ENCODE peak calls at places on chromosomes 2 and 18, in eight cellular contexts. One of them, this sample, is unnamed.
A peak's percentile ranks its signal among the peaks of the same experiment; 100 is the strongest.

GRCh38 chr2:205747827-205748386 is 65.6 kb downstream of the NRP2 start:
- DNase-seq in heart right ventricle: no peak
- DNase-seq in putamen: no peak
- DNase-seq in left ventricle myocardium superior: no peak
- DNase-seq in NCI-H1694: no peak
- DNase-seq in astrocyte of the spinal cord: no peak
- DNase-seq in stimulated activated CD8-positive, alpha-beta memory T cell treated with anti-CD3 and anti-CD28 coated beads, Interleukin-15, amount 100 ng/mL, for 1 hour: no peak
- DNase-seq in GM10248: no peak
- DNase-seq in this sample: no peak

GRCh38 chr2:35783723-35784122 is 571.9 kb upstream of the CRIM1 start:
- DNase-seq in heart right ventricle: no peak
- DNase-seq in putamen: no peak
- DNase-seq in left ventricle myocardium superior: no peak
- DNase-seq in NCI-H1694: no peak
- DNase-seq in astrocyte of the spinal cord: peak; percentile 1
- DNase-seq in stimulated activated CD8-positive, alpha-beta memory T cell treated with anti-CD3 and anti-CD28 coated beads, Interleukin-15, amount 100 ng/mL, for 1 hour: no peak
- DNase-seq in GM10248: no peak
- DNase-seq in this sample: no peak

GRCh38 chr2:148794558-148794957 is 80.5 kb upstream of the KIF5C start:
- DNase-seq in heart right ventricle: no peak
- DNase-seq in putamen: no peak
- DNase-seq in left ventricle myocardium superior: no peak
- DNase-seq in NCI-H1694: no peak
- DNase-seq in astrocyte of the spinal cord: no peak
- DNase-seq in stimulated activated CD8-positive, alpha-beta memory T cell treated with anti-CD3 and anti-CD28 coated beads, Interleukin-15, amount 100 ng/mL, for 1 hour: no peak
- DNase-seq in GM10248: no peak
- DNase-seq in this sample: no peak

GRCh38 chr18:57727952-57728807 is 74.9 kb downstream of the ATP8B1 start:
- DNase-seq in heart right ventricle: no peak
- DNase-seq in putamen: no peak
- DNase-seq in left ventricle myocardium superior: no peak
- DNase-seq in NCI-H1694: no peak
- DNase-seq in astrocyte of the spinal cord: peak; percentile 59
- DNase-seq in stimulated activated CD8-positive, alpha-beta memory T cell treated with anti-CD3 and anti-CD28 coated beads, Interleukin-15, amount 100 ng/mL, for 1 hour: no peak
- DNase-seq in GM10248: no peak
- DNase-seq in this sample: no peak

GRCh38 chr2:230680463-230681195 is 32.0 kb upstream of the CAB39 start:
- DNase-seq in heart right ventricle: no peak
- DNase-seq in putamen: no peak
- DNase-seq in left ventricle myocardium superior: no peak
- DNase-seq in NCI-H1694: no peak
- DNase-seq in astrocyte of the spinal cord: no peak
- DNase-seq in stimulated activated CD8-positive, alpha-beta memory T cell treated with anti-CD3 and anti-CD28 coated beads, Interleukin-15, amount 100 ng/mL, for 1 hour: no peak
- DNase-seq in GM10248: no peak
- DNase-seq in this sample: no peak

GRCh38 chr18:27005589-27005988 is 140.1 kb upstream of the AQP4 start:
- DNase-seq in heart right ventricle: no peak
- DNase-seq in putamen: no peak
- DNase-seq in left ventricle myocardium superior: no peak
- DNase-seq in NCI-H1694: no peak
- DNase-seq in astrocyte of the spinal cord: peak; percentile 8
- DNase-seq in stimulated activated CD8-positive, alpha-beta memory T cell treated with anti-CD3 and anti-CD28 coated beads, Interleukin-15, amount 100 ng/mL, for 1 hour: no peak
- DNase-seq in GM10248: peak; percentile 14
- DNase-seq in this sample: no peak

GRCh38 chr2:227370791-227371312 is 8.3 kb downstream of the TM4SF20 start:
- DNase-seq in heart right ventricle: peak; percentile 16
- DNase-seq in putamen: no peak
- DNase-seq in left ventricle myocardium superior: no peak
- DNase-seq in NCI-H1694: no peak
- DNase-seq in astrocyte of the spinal cord: peak; percentile 87
- DNase-seq in stimulated activated CD8-positive, alpha-beta memory T cell treated with anti-CD3 and anti-CD28 coated beads, Interleukin-15, amount 100 ng/mL, for 1 hour: no peak
- DNase-seq in GM10248: no peak
- DNase-seq in this sample: no peak

GRCh38 chr2:10397297-10397875 is 50.7 kb downstream of the ODC1 start:
- DNase-seq in heart right ventricle: no peak
- DNase-seq in putamen: no peak
- DNase-seq in left ventricle myocardium superior: no peak
- DNase-seq in NCI-H1694: no peak
- DNase-seq in astrocyte of the spinal cord: no peak
- DNase-seq in stimulated activated CD8-positive, alpha-beta memory T cell treated with anti-CD3 and anti-CD28 coated beads, Interleukin-15, amount 100 ng/mL, for 1 hour: no peak
- DNase-seq in GM10248: no peak
- DNase-seq in this sample: no peak

GRCh38 chr2:85011098-85011497 is 40.1 kb downstream of the KCMF1 start:
- DNase-seq in heart right ventricle: no peak
- DNase-seq in putamen: no peak
- DNase-seq in left ventricle myocardium superior: no peak
- DNase-seq in NCI-H1694: no peak
- DNase-seq in astrocyte of the spinal cord: no peak
- DNase-seq in stimulated activated CD8-positive, alpha-beta memory T cell treated with anti-CD3 and anti-CD28 coated beads, Interleukin-15, amount 100 ng/mL, for 1 hour: no peak
- DNase-seq in GM10248: no peak
- DNase-seq in this sample: no peak

GRCh38 chr18:76419811-76420210 is 75.2 kb downstream of the ZNF516 start:
- DNase-seq in heart right ventricle: no peak
- DNase-seq in putamen: no peak
- DNase-seq in left ventricle myocardium superior: no peak
- DNase-seq in NCI-H1694: no peak
- DNase-seq in astrocyte of the spinal cord: no peak
- DNase-seq in stimulated activated CD8-positive, alpha-beta memory T cell treated with anti-CD3 and anti-CD28 coated beads, Interleukin-15, amount 100 ng/mL, for 1 hour: no peak
- DNase-seq in GM10248: no peak
- DNase-seq in this sample: no peak

GRCh38 chr2:28579606-28580005 is 83.7 kb downstream of the PLB1 start:
- DNase-seq in heart right ventricle: no peak
- DNase-seq in putamen: no peak
- DNase-seq in left ventricle myocardium superior: no peak
- DNase-seq in NCI-H1694: no peak
- DNase-seq in astrocyte of the spinal cord: no peak
- DNase-seq in stimulated activated CD8-positive, alpha-beta memory T cell treated with anti-CD3 and anti-CD28 coated beads, Interleukin-15, amount 100 ng/mL, for 1 hour: no peak
- DNase-seq in GM10248: no peak
- DNase-seq in this sample: no peak

GRCh38 chr2:186946896-186947467 is 98.0 kb upstream of the ZSWIM2 start:
- DNase-seq in heart right ventricle: no peak
- DNase-seq in putamen: no peak
- DNase-seq in left ventricle myocardium superior: no peak
- DNase-seq in NCI-H1694: no peak
- DNase-seq in astrocyte of the spinal cord: no peak
- DNase-seq in stimulated activated CD8-positive, alpha-beta memory T cell treated with anti-CD3 and anti-CD28 coated beads, Interleukin-15, amount 100 ng/mL, for 1 hour: no peak
- DNase-seq in GM10248: no peak
- DNase-seq in this sample: no peak

GRCh38 chr18:1528964-1529509 is 624.4 kb downstream of the ADCYAP1 start:
- DNase-seq in heart right ventricle: no peak
- DNase-seq in putamen: no peak
- DNase-seq in left ventricle myocardium superior: no peak
- DNase-seq in NCI-H1694: no peak
- DNase-seq in astrocyte of the spinal cord: no peak
- DNase-seq in stimulated activated CD8-positive, alpha-beta memory T cell treated with anti-CD3 and anti-CD28 coated beads, Interleukin-15, amount 100 ng/mL, for 1 hour: no peak
- DNase-seq in GM10248: no peak
- DNase-seq in this sample: no peak

GRCh38 chr2:66539452-66539851 is 104.5 kb downstream of the MEIS1 start:
- DNase-seq in heart right ventricle: no peak
- DNase-seq in putamen: no peak
- DNase-seq in left ventricle myocardium superior: no peak
- DNase-seq in NCI-H1694: no peak
- DNase-seq in astrocyte of the spinal cord: peak; percentile 81
- DNase-seq in stimulated activated CD8-positive, alpha-beta memory T cell treated with anti-CD3 and anti-CD28 coated beads, Interleukin-15, amount 100 ng/mL, for 1 hour: no peak
- DNase-seq in GM10248: no peak
- DNase-seq in this sample: no peak

GRCh38 chr18:54250846-54251251 is 18.5 kb upstream of the POLI start:
- DNase-seq in heart right ventricle: no peak
- DNase-seq in putamen: no peak
- DNase-seq in left ventricle myocardium superior: no peak
- DNase-seq in NCI-H1694: no peak
- DNase-seq in astrocyte of the spinal cord: no peak
- DNase-seq in stimulated activated CD8-positive, alpha-beta memory T cell treated with anti-CD3 and anti-CD28 coated beads, Interleukin-15, amount 100 ng/mL, for 1 hour: no peak
- DNase-seq in GM10248: peak; percentile 31
- DNase-seq in this sample: no peak

GRCh38 chr2:23425338-23425871 is 40.4 kb downstream of the KLHL29 start:
- DNase-seq in heart right ventricle: no peak
- DNase-seq in putamen: no peak
- DNase-seq in left ventricle myocardium superior: no peak
- DNase-seq in NCI-H1694: no peak
- DNase-seq in astrocyte of the spinal cord: no peak
- DNase-seq in stimulated activated CD8-positive, alpha-beta memory T cell treated with anti-CD3 and anti-CD28 coated beads, Interleukin-15, amount 100 ng/mL, for 1 hour: no peak
- DNase-seq in GM10248: no peak
- DNase-seq in this sample: no peak

GRCh38 chr2:61853086-61853847 is 593 bp downstream of the FAM161A start:
- DNase-seq in heart right ventricle: no peak
- DNase-seq in putamen: no peak
- DNase-seq in left ventricle myocardium superior: peak; percentile 37
- DNase-seq in NCI-H1694: peak; percentile 8
- DNase-seq in astrocyte of the spinal cord: no peak
- DNase-seq in stimulated activated CD8-positive, alpha-beta memory T cell treated with anti-CD3 and anti-CD28 coated beads, Interleukin-15, amount 100 ng/mL, for 1 hour: no peak
- DNase-seq in GM10248: peak; percentile 76
- DNase-seq in this sample: no peak

GRCh38 chr2:160736629-160737028 is 243.0 kb upstream of the RBMS1 start:
- DNase-seq in heart right ventricle: no peak
- DNase-seq in putamen: no peak
- DNase-seq in left ventricle myocardium superior: no peak
- DNase-seq in NCI-H1694: no peak
- DNase-seq in astrocyte of the spinal cord: peak; percentile 73
- DNase-seq in stimulated activated CD8-positive, alpha-beta memory T cell treated with anti-CD3 and anti-CD28 coated beads, Interleukin-15, amount 100 ng/mL, for 1 hour: no peak
- DNase-seq in GM10248: no peak
- DNase-seq in this sample: no peak

GRCh38 chr2:42922790-42923631 is 130.6 kb upstream of the HAAO start:
- DNase-seq in heart right ventricle: no peak
- DNase-seq in putamen: no peak
- DNase-seq in left ventricle myocardium superior: no peak
- DNase-seq in NCI-H1694: no peak
- DNase-seq in astrocyte of the spinal cord: peak; percentile 65
- DNase-seq in stimulated activated CD8-positive, alpha-beta memory T cell treated with anti-CD3 and anti-CD28 coated beads, Interleukin-15, amount 100 ng/mL, for 1 hour: no peak
- DNase-seq in GM10248: no peak
- DNase-seq in this sample: no peak

GRCh38 chr2:234955971-234956509 is 4.2 kb downstream of the SH3BP4 start:
- DNase-seq in heart right ventricle: no peak
- DNase-seq in putamen: no peak
- DNase-seq in left ventricle myocardium superior: no peak
- DNase-seq in NCI-H1694: no peak
- DNase-seq in astrocyte of the spinal cord: no peak
- DNase-seq in stimulated activated CD8-positive, alpha-beta memory T cell treated with anti-CD3 and anti-CD28 coated beads, Interleukin-15, amount 100 ng/mL, for 1 hour: no peak
- DNase-seq in GM10248: no peak
- DNase-seq in this sample: no peak

GRCh38 chr2:132416080-132416911 is at the start of gene GPR39:
- DNase-seq in heart right ventricle: peak; percentile 25
- DNase-seq in putamen: peak; percentile 3
- DNase-seq in left ventricle myocardium superior: peak; percentile 56
- DNase-seq in NCI-H1694: peak; percentile 45
- DNase-seq in astrocyte of the spinal cord: peak; percentile 98
- DNase-seq in stimulated activated CD8-positive, alpha-beta memory T cell treated with anti-CD3 and anti-CD28 coated beads, Interleukin-15, amount 100 ng/mL, for 1 hour: no peak
- DNase-seq in GM10248: no peak
- DNase-seq in this sample: no peak

GRCh38 chr18:75360941-75361340 is 66.6 kb downstream of the SMIM21 start:
- DNase-seq in heart right ventricle: no peak
- DNase-seq in putamen: no peak
- DNase-seq in left ventricle myocardium superior: no peak
- DNase-seq in NCI-H1694: no peak
- DNase-seq in astrocyte of the spinal cord: no peak
- DNase-seq in stimulated activated CD8-positive, alpha-beta memory T cell treated with anti-CD3 and anti-CD28 coated beads, Interleukin-15, amount 100 ng/mL, for 1 hour: no peak
- DNase-seq in GM10248: no peak
- DNase-seq in this sample: no peak

GRCh38 chr2:42754021-42754775 is 9.7 kb downstream of the OXER1 start:
- DNase-seq in heart right ventricle: no peak
- DNase-seq in putamen: no peak
- DNase-seq in left ventricle myocardium superior: no peak
- DNase-seq in NCI-H1694: peak; percentile 43
- DNase-seq in astrocyte of the spinal cord: no peak
- DNase-seq in stimulated activated CD8-positive, alpha-beta memory T cell treated with anti-CD3 and anti-CD28 coated beads, Interleukin-15, amount 100 ng/mL, for 1 hour: no peak
- DNase-seq in GM10248: peak; percentile 55
- DNase-seq in this sample: no peak

GRCh38 chr2:188326669-188327301 is 35.1 kb downstream of the GULP1 start:
- DNase-seq in heart right ventricle: no peak
- DNase-seq in putamen: no peak
- DNase-seq in left ventricle myocardium superior: no peak
- DNase-seq in NCI-H1694: no peak
- DNase-seq in astrocyte of the spinal cord: peak; percentile 53
- DNase-seq in stimulated activated CD8-positive, alpha-beta memory T cell treated with anti-CD3 and anti-CD28 coated beads, Interleukin-15, amount 100 ng/mL, for 1 hour: no peak
- DNase-seq in GM10248: no peak
- DNase-seq in this sample: no peak

GRCh38 chr2:127653421-127654083 is 7.6 kb downstream of the GPR17 start:
- DNase-seq in heart right ventricle: no peak
- DNase-seq in putamen: no peak
- DNase-seq in left ventricle myocardium superior: peak; percentile 48
- DNase-seq in NCI-H1694: no peak
- DNase-seq in astrocyte of the spinal cord: no peak
- DNase-seq in stimulated activated CD8-positive, alpha-beta memory T cell treated with anti-CD3 and anti-CD28 coated beads, Interleukin-15, amount 100 ng/mL, for 1 hour: no peak
- DNase-seq in GM10248: no peak
- DNase-seq in this sample: no peak

GRCh38 chr2:155663265-155663664 is 669.3 kb downstream of the NR4A2 start:
- DNase-seq in heart right ventricle: no peak
- DNase-seq in putamen: no peak
- DNase-seq in left ventricle myocardium superior: no peak
- DNase-seq in NCI-H1694: no peak
- DNase-seq in astrocyte of the spinal cord: no peak
- DNase-seq in stimulated activated CD8-positive, alpha-beta memory T cell treated with anti-CD3 and anti-CD28 coated beads, Interleukin-15, amount 100 ng/mL, for 1 hour: no peak
- DNase-seq in GM10248: no peak
- DNase-seq in this sample: no peak

GRCh38 chr18:8548186-8548585 is 61.1 kb upstream of the RAB12 start:
- DNase-seq in heart right ventricle: no peak
- DNase-seq in putamen: no peak
- DNase-seq in left ventricle myocardium superior: no peak
- DNase-seq in NCI-H1694: no peak
- DNase-seq in astrocyte of the spinal cord: peak; percentile 86
- DNase-seq in stimulated activated CD8-positive, alpha-beta memory T cell treated with anti-CD3 and anti-CD28 coated beads, Interleukin-15, amount 100 ng/mL, for 1 hour: no peak
- DNase-seq in GM10248: no peak
- DNase-seq in this sample: no peak

GRCh38 chr18:9434240-9434701 is 41.0 kb upstream of the RALBP1 start:
- DNase-seq in heart right ventricle: no peak
- DNase-seq in putamen: no peak
- DNase-seq in left ventricle myocardium superior: peak; percentile 34
- DNase-seq in NCI-H1694: no peak
- DNase-seq in astrocyte of the spinal cord: no peak
- DNase-seq in stimulated activated CD8-positive, alpha-beta memory T cell treated with anti-CD3 and anti-CD28 coated beads, Interleukin-15, amount 100 ng/mL, for 1 hour: no peak
- DNase-seq in GM10248: peak; percentile 78
- DNase-seq in this sample: no peak

GRCh38 chr18:57023483-57023882 is 123.4 kb upstream of the BOD1L2 start:
- DNase-seq in heart right ventricle: no peak
- DNase-seq in putamen: no peak
- DNase-seq in left ventricle myocardium superior: no peak
- DNase-seq in NCI-H1694: no peak
- DNase-seq in astrocyte of the spinal cord: no peak
- DNase-seq in stimulated activated CD8-positive, alpha-beta memory T cell treated with anti-CD3 and anti-CD28 coated beads, Interleukin-15, amount 100 ng/mL, for 1 hour: no peak
- DNase-seq in GM10248: peak; percentile 31
- DNase-seq in this sample: no peak

GRCh38 chr2:64487256-64488049 is 33.5 kb downstream of the LGALSL start:
- DNase-seq in heart right ventricle: no peak
- DNase-seq in putamen: no peak
- DNase-seq in left ventricle myocardium superior: no peak
- DNase-seq in NCI-H1694: no peak
- DNase-seq in astrocyte of the spinal cord: no peak
- DNase-seq in stimulated activated CD8-positive, alpha-beta memory T cell treated with anti-CD3 and anti-CD28 coated beads, Interleukin-15, amount 100 ng/mL, for 1 hour: no peak
- DNase-seq in GM10248: no peak
- DNase-seq in this sample: no peak

GRCh38 chr2:96325884-96326255 is 753 bp downstream of the ITPRIPL1 start:
- DNase-seq in heart right ventricle: no peak
- DNase-seq in putamen: no peak
- DNase-seq in left ventricle myocardium superior: no peak
- DNase-seq in NCI-H1694: peak; percentile 6
- DNase-seq in astrocyte of the spinal cord: no peak
- DNase-seq in stimulated activated CD8-positive, alpha-beta memory T cell treated with anti-CD3 and anti-CD28 coated beads, Interleukin-15, amount 100 ng/mL, for 1 hour: no peak
- DNase-seq in GM10248: no peak
- DNase-seq in this sample: no peak